ENCODE peak calls at places on chromosomes 7 and 10, in four cellular contexts. O is H9, R is upper lobe of left lung, C is endothelial cell. H is an unnamed sample.

GRCh38 chr10:97056003-97056630 is 129.6 kb downstream of the SLIT1 start:
- DNase-seq in C (no peak), R (no peak), O (no peak), H (no peak)

GRCh38 chr10:79116801-79117723 is 48.3 kb downstream of the ZMIZ1 start:
- DNase-seq in C (no peak), R (peak), O (no peak), H (no peak)

GRCh38 chr10:124042656-124043309 is 50.6 kb downstream of the CHST15 start:
- DNase-seq in C (no peak), R (no peak), O (no peak), H (no peak)

GRCh38 chr10:103040424-103040823 is 122.3 kb downstream of the CNNM2 start:
- DNase-seq in R (no peak), C (no peak), O (no peak), H (no peak)

GRCh38 chr7:111098011-111098925 is 7.3 kb downstream of the LRRN3 start:
- DNase-seq in R (peak), O (peak), C (peak), H (no peak)

GRCh38 chr7:15476101-15476918 is 85.5 kb downstream of the AGMO start:
- DNase-seq in O (no peak), C (no peak), R (no peak), H (no peak)

GRCh38 chr10:5525581-5526271 is 965 bp downstream of the CALML3 start:
- DNase-seq in R (no peak), C (no peak), O (no peak), H (no peak)

GRCh38 chr7:26307226-26307625 is 15.6 kb downstream of the SNX10 start:
- DNase-seq in R (peak), C (no peak), O (no peak), H (no peak)

GRCh38 chr7:23346316-23346715 is 47.2 kb downstream of the MALSU1 start:
- DNase-seq in O (no peak), R (no peak), C (no peak), H (no peak)

GRCh38 chr10:36171546-36171945 is 529.5 kb upstream of the FZD8 start:
- DNase-seq in C (no peak), R (no peak), O (no peak), H (no peak)

GRCh38 chr10:30454744-30455498 is 20.9 kb downstream of the MAP3K8 start:
- DNase-seq in C (no peak), O (no peak), R (no peak), H (no peak)

GRCh38 chr10:75024971-75025523 is 86.4 kb upstream of the SAMD8 start:
- DNase-seq in O (no peak), C (no peak), R (no peak), H (no peak)

GRCh38 chr10:89064764-89065163 is 74.2 kb downstream of the FAS start:
- DNase-seq in C (no peak), R (no peak), O (no peak), H (no peak)

GRCh38 chr10:14244147-14244546 is 86.6 kb downstream of the FRMD4A start:
- DNase-seq in O (peak), R (no peak), C (peak), H (no peak)

GRCh38 chr10:125137601-125138438 is 22.5 kb downstream of the CTBP2 start:
- DNase-seq in R (no peak), C (no peak), O (no peak), H (no peak)

GRCh38 chr10:74437822-74438221 is 286.8 kb downstream of the ADK start:
- DNase-seq in O (no peak), R (no peak), C (no peak), H (no peak)

GRCh38 chr7:77791336-77791735 is 6.9 kb downstream of the TMEM60 start:
- DNase-seq in R (no peak), O (no peak), C (no peak), H (no peak)

GRCh38 chr7:44897299-44897698 is 12.0 kb upstream of the PURB start:
- DNase-seq in C (no peak), O (no peak), R (no peak), H (no peak)

GRCh38 chr10:3554121-3554522 is 230.9 kb downstream of the KLF6 start:
- DNase-seq in O (no peak), C (no peak), R (no peak), H (no peak)

GRCh38 chr10:63711361-63711760 is 190.2 kb downstream of the REEP3 start:
- DNase-seq in O (no peak), R (peak), C (no peak), H (no peak)

GRCh38 chr10:91540714-91541113 is 92.2 kb downstream of the PPP1R3C start:
- DNase-seq in O (no peak), R (no peak), C (no peak), H (no peak)

GRCh38 chr10:22259280-22259679 is 41.5 kb upstream of the EBLN1 start:
- DNase-seq in O (no peak), C (no peak), R (no peak), H (no peak)

GRCh38 chr7:108263364-108263951 is 133.3 kb upstream of the LAMB4 start:
- DNase-seq in O (no peak), C (no peak), R (no peak), H (no peak)

GRCh38 chr7:27168265-27168947 is 3.1 kb upstream of the HOXA9 start:
- DNase-seq in C (no peak), O (no peak), R (no peak), H (no peak)

GRCh38 chr7:137881607-137882260 is 35.0 kb upstream of the DGKI start:
- DNase-seq in C (no peak), R (no peak), O (no peak), H (no peak)

GRCh38 chr10:71857934-71858890 is 7.2 kb upstream of the PSAP start:
- DNase-seq in R (peak), C (no peak), O (no peak), H (no peak)

GRCh38 chr10:32049113-32049512 is 7.1 kb downstream of the KIF5B start:
- DNase-seq in C (no peak), R (no peak), O (no peak), H (no peak)

GRCh38 chr10:102409604-102410426 is 8.8 kb downstream of the PSD start:
- DNase-seq in R (no peak), C (no peak), O (peak), H (no peak)

GRCh38 chr10:59387951-59388431 is 25.6 kb upstream of the FAM13C start:
- DNase-seq in O (no peak), R (no peak), C (no peak), H (no peak)

GRCh38 chr10:4512557-4513286 is 313.3 kb upstream of the AKR1E2 start:
- DNase-seq in O (peak), R (peak), C (peak), H (no peak)

GRCh38 chr10:6109444-6109775 is 20.6 kb downstream of the RBM17 start:
- DNase-seq in O (no peak), C (no peak), R (no peak), H (no peak)

GRCh38 chr10:105857284-105858264 is 1216.5 kb downstream of the SORCS3 start:
- DNase-seq in C (no peak), R (no peak), O (no peak), H (no peak)

GRCh38 chr10:105855791-105856190 is 1214.7 kb downstream of the SORCS3 start:
- DNase-seq in R (no peak), C (no peak), O (no peak), H (no peak)
- TF ChIP-seq CTCF in R (no peak), C (no peak), O (no peak), H (no peak)

GRCh38 chr10:43684198-43684559 is 35.5 kb upstream of the ZNF32 start:
- DNase-seq in O (no peak), R (no peak), C (no peak), H (no peak)

GRCh38 chr10:43688348-43688892 is 39.7 kb upstream of the ZNF32 start:
- DNase-seq in O (no peak), C (no peak), R (no peak), H (no peak)

GRCh38 chr10:43687373-43687772 is 38.7 kb upstream of the ZNF32 start:
- DNase-seq in C (no peak), R (no peak), O (no peak), H (no peak)

GRCh38 chr10:43685744-43686143 is 37.1 kb upstream of the ZNF32 start:
- DNase-seq in R (no peak), C (no peak), O (no peak), H (no peak)

GRCh38 chr10:43686414-43686813 is 37.7 kb upstream of the ZNF32 start:
- DNase-seq in C (no peak), O (no peak), R (no peak), H (no peak)
- TF ChIP-seq CTCF in C (peak), O (peak), R (no peak), H (no peak)

GRCh38 chr7:41711283-41712064 is 8.6 kb upstream of the INHBA start:
- DNase-seq in C (peak), O (peak), R (peak), H (no peak)
- TF ChIP-seq CTCF in C (peak), O (peak), R (no peak), H (no peak)

GRCh38 chr7:90309872-90310271 is 11.2 kb downstream of the FAM237B start:
- DNase-seq in O (no peak), R (no peak), C (no peak), H (no peak)

GRCh38 chr7:90313908-90314307 is 7.2 kb downstream of the FAM237B start:
- DNase-seq in O (no peak), C (no peak), R (no peak), H (no peak)

GRCh38 chr7:90311185-90311584 is 9.9 kb downstream of the FAM237B start:
- DNase-seq in O (no peak), C (no peak), R (no peak), H (no peak)

GRCh38 chr7:90312745-90313144 is 8.4 kb downstream of the FAM237B start:
- DNase-seq in O (no peak), R (no peak), C (no peak), H (no peak)
- TF ChIP-seq CTCF in O (peak), R (no peak), C (no peak), H (no peak)

GRCh38 chr7:80428161-80429054 is 83.5 kb downstream of the GNAT3 start:
- DNase-seq in C (peak), O (peak), R (peak), H (no peak)
- TF ChIP-seq CTCF in C (peak), O (peak), R (peak), H (no peak)

DNA sequence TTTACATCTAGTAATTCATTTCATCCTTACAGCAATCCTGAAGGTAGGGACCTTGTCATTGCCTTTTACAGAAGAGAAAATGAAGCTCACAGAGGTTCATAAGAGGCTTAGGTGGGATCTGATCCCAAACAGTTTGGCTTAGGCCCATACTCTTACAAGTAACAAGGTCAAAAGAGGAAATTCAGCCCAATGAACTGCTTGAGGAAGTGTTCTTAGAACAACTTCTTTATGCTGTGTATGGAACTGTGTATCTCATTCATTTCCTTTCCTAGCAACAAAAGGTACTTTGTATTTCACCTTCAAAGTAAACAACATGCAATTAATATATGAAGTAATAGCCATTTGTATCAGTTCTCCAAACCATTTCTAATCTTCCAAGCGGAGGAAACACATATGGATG is 79.3 kb downstream of the AVL9 start:
- DNase-seq in R (no peak), C (no peak), O (no peak), H (no peak)
- TF ChIP-seq CTCF in R (no peak), C (no peak), O (no peak), H (no peak)

DNA sequence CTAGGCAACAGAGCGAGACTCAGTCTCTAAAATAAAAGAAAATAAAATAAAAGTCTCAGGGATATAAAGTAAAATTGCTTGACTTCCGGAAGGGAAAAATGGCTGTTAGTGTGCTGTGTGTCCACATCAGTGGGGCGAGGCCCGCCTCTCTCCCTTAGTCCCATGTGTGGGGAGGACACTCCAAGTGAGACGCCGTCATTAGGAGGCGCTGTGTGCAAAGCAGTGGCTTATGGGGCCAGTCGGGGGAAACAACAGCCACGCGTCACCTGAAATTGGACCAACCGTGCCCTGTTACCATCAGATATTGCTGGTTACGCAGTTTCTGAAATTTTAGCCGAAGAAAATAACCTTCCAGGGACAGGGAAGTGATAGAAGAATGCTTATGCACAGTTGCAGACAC is 15.8 kb downstream of the SFXN4 start:
- DNase-seq in O (no peak), R (no peak), C (peak), H (no peak)
- TF ChIP-seq CTCF in O (peak), R (no peak), C (no peak), H (no peak)

GRCh38 chr7:72275412-72276070 is 136.6 kb downstream of the CALN1 start:
- DNase-seq in R (no peak), O (no peak), C (no peak), H (no peak)

GRCh38 chr7:72281325-72281724 is 130.8 kb downstream of the CALN1 start:
- DNase-seq in R (no peak), C (no peak), O (no peak), H (no peak)

GRCh38 chr7:72283309-72283708 is 128.8 kb downstream of the CALN1 start:
- DNase-seq in O (no peak), R (no peak), C (no peak), H (no peak)

GRCh38 chr7:72278550-72278949 is 133.6 kb downstream of the CALN1 start:
- DNase-seq in O (no peak), C (no peak), R (no peak), H (no peak)
- TF ChIP-seq CTCF in O (no peak), C (no peak), R (no peak), H (no peak)

H was measured in natural killer cell.